ENCODE peak calls at places on chromosomes 7 and 10, in six cellular contexts. One of them, this sample, is unnamed.
A peak's percentile ranks its signal among the peaks of the same experiment; 100 is the strongest.

GRCh38 chr10:77823811-77824542 is 102.6 kb downstream of the DLG5 start:
- DNase-seq in Peyer's patch: no peak
- DNase-seq in SK-N-SH: no peak
- DNase-seq in GM13977: no peak
- DNase-seq in NCI-H1436: no peak
- DNase-seq in CD14-positive monocyte: no peak
- DNase-seq in this sample: no peak

GRCh38 chr7:31126976-31127375 is 74.9 kb downstream of the ADCYAP1R1 start:
- DNase-seq in GM13977: no peak
- DNase-seq in Peyer's patch: no peak
- DNase-seq in SK-N-SH: no peak
- DNase-seq in CD14-positive monocyte: no peak
- DNase-seq in NCI-H1436: no peak
- DNase-seq in this sample: no peak

GRCh38 chr10:103543617-103544525 is 50.4 kb downstream of the NEURL1 start:
- DNase-seq in NCI-H1436: no peak
- DNase-seq in Peyer's patch: peak; percentile 33
- DNase-seq in SK-N-SH: peak; percentile 26
- DNase-seq in CD14-positive monocyte: no peak
- DNase-seq in GM13977: peak; percentile 7
- DNase-seq in this sample: no peak

GRCh38 chr10:75401569-75402485 is at the start of gene ZNF503:
- DNase-seq in SK-N-SH: peak; percentile 95
- DNase-seq in Peyer's patch: peak; percentile 95
- DNase-seq in CD14-positive monocyte: peak; percentile 87
- DNase-seq in NCI-H1436: peak; percentile 98
- DNase-seq in GM13977: peak; percentile 85
- DNase-seq in this sample: peak; percentile 94

GRCh38 chr7:121519548-121520521 is 123.7 kb upstream of the FAM3C start:
- DNase-seq in GM13977: peak; percentile 14
- DNase-seq in CD14-positive monocyte: no peak
- DNase-seq in SK-N-SH: no peak
- DNase-seq in NCI-H1436: no peak
- DNase-seq in Peyer's patch: no peak
- DNase-seq in this sample: no peak

GRCh38 chr7:8125680-8126444 is 136.1 kb downstream of the ICA1 start:
- DNase-seq in CD14-positive monocyte: peak; percentile 62
- DNase-seq in Peyer's patch: no peak
- DNase-seq in NCI-H1436: no peak
- DNase-seq in GM13977: peak; percentile 53
- DNase-seq in SK-N-SH: no peak
- DNase-seq in this sample: no peak

GRCh38 chr10:95476482-95477174 is 84.5 kb downstream of the SORBS1 start:
- DNase-seq in Peyer's patch: no peak
- DNase-seq in GM13977: no peak
- DNase-seq in CD14-positive monocyte: no peak
- DNase-seq in SK-N-SH: no peak
- DNase-seq in NCI-H1436: no peak
- DNase-seq in this sample: no peak

GRCh38 chr10:96556003-96556402 is 30.8 kb downstream of the TM9SF3 start:
- DNase-seq in GM13977: no peak
- DNase-seq in SK-N-SH: peak; percentile 22
- DNase-seq in NCI-H1436: no peak
- DNase-seq in CD14-positive monocyte: no peak
- DNase-seq in Peyer's patch: no peak
- DNase-seq in this sample: no peak

GRCh38 chr10:79495306-79495705 is 17.0 kb upstream of the EIF5AL1 start:
- DNase-seq in CD14-positive monocyte: no peak
- DNase-seq in GM13977: no peak
- DNase-seq in Peyer's patch: no peak
- DNase-seq in SK-N-SH: no peak
- DNase-seq in NCI-H1436: no peak
- DNase-seq in this sample: no peak

GRCh38 chr7:7718461-7718860 is at the start of gene RPA3:
- DNase-seq in CD14-positive monocyte: no peak
- DNase-seq in SK-N-SH: peak; percentile 35
- DNase-seq in Peyer's patch: no peak
- DNase-seq in GM13977: no peak
- DNase-seq in NCI-H1436: no peak
- DNase-seq in this sample: no peak

GRCh38 chr7:37141742-37142141 is 306.9 kb downstream of the ELMO1 start:
- DNase-seq in CD14-positive monocyte: no peak
- DNase-seq in Peyer's patch: no peak
- DNase-seq in SK-N-SH: no peak
- DNase-seq in NCI-H1436: no peak
- DNase-seq in GM13977: no peak
- DNase-seq in this sample: no peak

GRCh38 chr7:105691692-105692564 is 110.6 kb upstream of the EFCAB10 start:
- DNase-seq in GM13977: peak; percentile 35
- DNase-seq in CD14-positive monocyte: peak; percentile 64
- DNase-seq in SK-N-SH: no peak
- DNase-seq in Peyer's patch: peak; percentile 55
- DNase-seq in NCI-H1436: no peak
- DNase-seq in this sample: peak; percentile 47

GRCh38 chr7:112556633-112557032 is 75.8 kb downstream of the LSMEM1 start:
- DNase-seq in NCI-H1436: no peak
- DNase-seq in GM13977: peak; percentile 34
- DNase-seq in CD14-positive monocyte: no peak
- DNase-seq in Peyer's patch: no peak
- DNase-seq in SK-N-SH: no peak
- DNase-seq in this sample: no peak

GRCh38 chr10:75652136-75652535 is 220.7 kb downstream of the LRMDA start:
- DNase-seq in SK-N-SH: no peak
- DNase-seq in NCI-H1436: no peak
- DNase-seq in CD14-positive monocyte: no peak
- DNase-seq in GM13977: no peak
- DNase-seq in Peyer's patch: no peak
- DNase-seq in this sample: no peak

GRCh38 chr7:12728192-12728538 is 40.7 kb downstream of the ARL4A start:
- DNase-seq in NCI-H1436: no peak
- DNase-seq in Peyer's patch: no peak
- DNase-seq in SK-N-SH: no peak
- DNase-seq in CD14-positive monocyte: no peak
- DNase-seq in GM13977: no peak
- DNase-seq in this sample: no peak

GRCh38 chr7:132009778-132010177 is 453.4 kb upstream of the PODXL start:
- DNase-seq in NCI-H1436: no peak
- DNase-seq in GM13977: no peak
- DNase-seq in CD14-positive monocyte: no peak
- DNase-seq in SK-N-SH: no peak
- DNase-seq in Peyer's patch: no peak
- DNase-seq in this sample: no peak

GRCh38 chr10:110008518-110009339 is 945 bp downstream of the ADD3 start:
- DNase-seq in CD14-positive monocyte: no peak
- DNase-seq in Peyer's patch: peak; percentile 54
- DNase-seq in GM13977: peak; percentile 31
- DNase-seq in NCI-H1436: peak; percentile 55
- DNase-seq in SK-N-SH: peak; percentile 25
- DNase-seq in this sample: no peak

GRCh38 chr7:126840869-126841268 is 411.9 kb downstream of the GRM8 start:
- DNase-seq in CD14-positive monocyte: no peak
- DNase-seq in Peyer's patch: no peak
- DNase-seq in NCI-H1436: no peak
- DNase-seq in SK-N-SH: peak; percentile 33
- DNase-seq in GM13977: no peak
- DNase-seq in this sample: no peak

GRCh38 chr10:24645784-24646183 is 77.9 kb downstream of the ARHGAP21 start:
- DNase-seq in GM13977: no peak
- DNase-seq in CD14-positive monocyte: no peak
- DNase-seq in SK-N-SH: no peak
- DNase-seq in NCI-H1436: no peak
- DNase-seq in Peyer's patch: no peak
- DNase-seq in this sample: no peak

This sample was measured in SJSA1.